ENCODE peak calls at places on chromosome 18, in four cellular contexts. G is choroid plexus epithelial cell; D is CD8-positive, alpha-beta T cell; T is GM06990. L is an unnamed sample.

GRCh38 chr18:73163236-73163635 is 295.4 kb upstream of the NETO1 start:
- DNase-seq in G (no peak), D (no peak), T (no peak), L (no peak)

GRCh38 chr18:37668971-37669747 is 103.6 kb upstream of the CELF4 start:
- DNase-seq in T (no peak), G (no peak), D (no peak), L (no peak)

GRCh38 chr18:57927511-57927910 is 116.5 kb upstream of the NEDD4L start:
- DNase-seq in G (no peak), T (no peak), D (no peak), L (no peak)

GRCh38 chr18:75128051-75128605 is 80.8 kb downstream of the PTGR3 start:
- DNase-seq in G (no peak), D (peak; percentile 34), T (no peak), L (no peak)

GRCh38 chr18:63339920-63340484 is 20.4 kb upstream of the BCL2 start:
- DNase-seq in G (peak; percentile 63), D (no peak), T (no peak), L (no peak)

GRCh38 chr18:32884543-32884942 is 111.7 kb upstream of the KLHL14 start:
- DNase-seq in G (no peak), T (no peak), D (no peak), L (no peak)

GRCh38 chr18:9146224-9146623 is 9.6 kb downstream of the ANKRD12 start:
- DNase-seq in D (no peak), G (no peak), T (no peak), L (no peak)

GRCh38 chr18:11963991-11964484 is 17.3 kb upstream of the IMPA2 start:
- DNase-seq in D (no peak), G (peak; percentile 89), T (no peak), L (no peak)

GRCh38 chr18:58605027-58606020 is 23.6 kb downstream of the ALPK2 start:
- DNase-seq in G (peak; percentile 94), T (no peak), D (no peak), L (no peak)

GRCh38 chr18:79496978-79497637 is 101.4 kb downstream of the NFATC1 start:
- DNase-seq in G (peak; percentile 73), T (no peak), D (no peak), L (no peak)

GRCh38 chr18:78241535-78242306 is 737.9 kb upstream of the SALL3 start:
- DNase-seq in G (no peak), D (no peak), T (no peak), L (no peak)

GRCh38 chr18:62586148-62586774 is 63.4 kb downstream of the ZCCHC2 start:
- DNase-seq in D (peak; percentile 68), G (peak; percentile 83), T (peak; percentile 51), L (peak; percentile 71)

GRCh38 chr18:23721711-23722479 is 32.6 kb downstream of the LAMA3 start:
- DNase-seq in T (no peak), D (no peak), G (no peak), L (no peak)

GRCh38 chr18:39506581-39506980 is 1941.0 kb upstream of the CELF4 start:
- DNase-seq in G (no peak), D (no peak), T (no peak), L (no peak)

GRCh38 chr18:68564961-68565360 is 149.9 kb downstream of the TMX3 start:
- DNase-seq in D (no peak), G (no peak), T (no peak), L (no peak)

GRCh38 chr18:21164746-21165145 is 53.1 kb upstream of the ROCK1 start:
- DNase-seq in D (no peak), T (no peak), G (no peak), L (no peak)

GRCh38 chr18:36697905-36698304 is 130.9 kb downstream of the TPGS2 start:
- DNase-seq in T (no peak), D (no peak), G (peak; percentile 70), L (no peak)

GRCh38 chr18:31356025-31356424 is 20.6 kb upstream of the DSG4 start:
- DNase-seq in G (no peak), D (no peak), T (peak; percentile 51), L (no peak)

GRCh38 chr18:13558790-13559189 is 167.6 kb downstream of the FAM210A start:
- DNase-seq in D (no peak), T (no peak), G (no peak), L (no peak)

GRCh38 chr18:79348066-79348465 is 47.7 kb upstream of the NFATC1 start:
- DNase-seq in G (no peak), T (no peak), D (no peak), L (no peak)

GRCh38 chr18:57352761-57353136 is 392 bp downstream of the ST8SIA3 start:
- DNase-seq in T (no peak), G (no peak), D (no peak), L (peak; percentile 24)

DNA sequence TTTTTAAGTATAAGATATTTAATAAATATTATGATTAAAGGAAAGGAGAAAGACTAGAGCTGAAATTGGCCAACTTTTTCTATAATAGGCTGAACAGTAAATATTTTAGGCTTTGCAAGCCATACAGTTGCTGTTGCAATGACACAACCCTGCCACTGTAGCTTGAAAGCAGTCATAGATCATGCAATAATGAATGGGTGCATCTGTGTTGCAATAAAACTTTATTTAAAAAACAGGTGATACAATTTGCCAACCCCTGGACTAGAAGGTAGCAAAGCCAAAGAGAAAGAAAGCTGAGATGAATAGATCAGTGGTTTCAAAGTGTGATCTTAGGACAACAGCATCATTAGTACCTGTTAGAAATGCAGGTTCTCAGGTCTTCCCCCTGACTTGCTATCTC is 219.1 kb downstream of the SETBP1 start:
- DNase-seq in T (no peak), D (no peak), G (no peak), L (no peak)
- TF ChIP-seq CTCF in T (no peak), D (no peak), G (no peak), L (no peak)

GRCh38 chr18:26406854-26407517 is 141.4 kb downstream of the KCTD1 start:
- DNase-seq in D (no peak), T (no peak), G (peak; percentile 26), L (no peak)

GRCh38 chr18:26407721-26408601 is 140.4 kb downstream of the KCTD1 start:
- DNase-seq in G (no peak), D (no peak), T (no peak), L (no peak)

GRCh38 chr18:26403451-26403850 is 144.9 kb downstream of the KCTD1 start:
- DNase-seq in G (no peak), T (no peak), D (no peak), L (no peak)

GRCh38 chr18:26406294-26406693 is 142.1 kb downstream of the KCTD1 start:
- DNase-seq in D (no peak), T (no peak), G (no peak), L (no peak)

DNA sequence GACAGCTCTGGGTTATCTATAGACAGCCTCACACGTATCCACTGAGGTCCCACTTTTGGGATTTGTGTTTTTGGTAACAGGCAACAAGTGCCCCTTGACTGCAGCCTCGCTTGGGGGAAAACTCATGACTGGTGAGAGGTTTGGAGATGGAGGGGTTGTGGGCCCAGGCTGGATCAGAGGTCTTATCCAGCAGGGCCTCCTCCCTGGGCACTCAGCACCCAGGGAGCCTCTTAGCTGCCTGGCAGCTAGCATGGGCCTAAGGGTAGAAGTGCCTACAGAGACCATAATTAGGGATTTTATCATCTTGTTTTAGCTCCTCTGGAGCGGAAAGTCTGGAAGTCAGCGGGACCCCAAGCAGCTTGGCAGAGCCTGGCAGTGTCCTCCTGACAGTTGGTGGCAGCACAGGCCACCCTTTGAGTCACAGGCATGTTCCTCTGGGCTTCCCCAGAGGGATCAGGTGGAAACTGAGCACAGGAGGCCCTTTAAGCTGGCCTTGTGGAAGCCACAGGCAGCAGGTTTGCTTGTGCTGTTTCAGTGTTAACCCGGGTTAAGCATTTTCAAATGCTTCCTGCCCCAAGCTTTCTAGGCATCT is 143.1 kb downstream of the KCTD1 start:
- DNase-seq in G (peak; percentile 53), D (no peak), T (no peak), L (no peak)
- TF ChIP-seq CTCF in G (peak; percentile 45), D (no peak), T (peak; percentile 71), L (peak; percentile 34)

GRCh38 chr18:48106976-48107781 is 176.7 kb upstream of the SMAD2 start:
- DNase-seq in T (no peak), D (no peak), G (peak; percentile 28), L (no peak)
- TF ChIP-seq CTCF in T (no peak), D (no peak), G (no peak), L (no peak)

DNA sequence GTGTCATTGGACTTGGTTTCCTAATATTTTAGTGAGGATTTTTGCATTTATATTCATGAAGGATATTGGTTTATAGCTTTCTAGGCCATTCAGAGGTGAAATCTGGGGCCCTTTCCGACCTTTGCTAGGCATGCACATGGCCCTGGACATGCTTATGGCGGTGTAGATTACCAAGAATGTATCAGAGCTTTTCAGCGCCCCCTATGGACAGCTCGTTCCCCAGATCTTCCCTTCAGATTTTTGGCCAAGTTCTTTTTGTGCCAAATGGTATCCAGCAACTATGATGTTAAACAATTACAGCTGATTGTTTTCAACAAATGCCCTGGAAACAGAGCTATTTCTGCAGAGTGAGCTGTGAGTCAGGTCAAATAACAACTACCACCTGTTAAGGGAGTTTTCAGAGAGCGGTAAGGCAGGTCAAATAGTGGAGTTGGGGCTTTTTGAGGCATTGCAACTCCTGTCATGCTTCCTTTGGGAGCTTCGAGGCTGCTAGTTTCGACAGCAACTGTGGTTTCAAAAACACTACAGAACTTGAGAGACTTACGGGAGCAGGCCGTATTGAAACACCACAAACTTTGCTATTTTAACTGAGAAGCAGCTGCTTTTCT is 188.3 kb downstream of the ZNF516 start:
- DNase-seq in T (no peak), G (no peak), D (no peak), L (no peak)
- TF ChIP-seq CTCF in T (peak; percentile 37), G (no peak), D (no peak), L (no peak)

L was measured in progenitor cell of endocrine pancreas.